ENCODE peak calls at places on chromosome 10, in five cellular contexts. F, D, Z, C and A are unnamed samples.
A peak's percentile ranks its signal among the peaks of the same experiment; 100 is the strongest.

GRCh38 chr10:132130286-132131265 is 56.2 kb upstream of the DPYSL4 start:
- DNase-seq in F (no peak), D (no peak), Z (no peak), C (no peak), A (no peak)

GRCh38 chr10:22617516-22617915 is 96.9 kb downstream of the PIP4K2A start:
- DNase-seq in F (no peak), D (no peak), Z (no peak), C (no peak), A (no peak)

GRCh38 chr10:43190775-43191174 is 52.5 kb downstream of the CSGALNACT2 start:
- DNase-seq in F (no peak), D (no peak), Z (peak; percentile 54), C (no peak), A (no peak)

GRCh38 chr10:69407621-69408301 is 9.0 kb downstream of the TACR2 start:
- DNase-seq in F (no peak), D (peak; percentile 37), Z (no peak), C (no peak), A (no peak)

GRCh38 chr10:111707066-111707465 is 476.5 kb downstream of the GPAM start:
- DNase-seq in F (peak; percentile 31), D (no peak), Z (peak; percentile 78), C (no peak), A (no peak)

GRCh38 chr10:32646535-32646934 is 200.6 kb downstream of the CCDC7 start:
- DNase-seq in F (no peak), D (no peak), Z (no peak), C (no peak), A (no peak)

GRCh38 chr10:129364949-129365348 is 102.1 kb upstream of the MGMT start:
- DNase-seq in F (no peak), D (no peak), Z (no peak), C (no peak), A (no peak)

GRCh38 chr10:67818323-67818722 is 19.7 kb downstream of the DNAJC12 start:
- DNase-seq in F (no peak), D (no peak), Z (peak; percentile 74), C (no peak), A (no peak)

GRCh38 chr10:112793197-112793921 is 156.7 kb upstream of the TCF7L2 start:
- DNase-seq in F (no peak), D (no peak), Z (peak; percentile 50), C (no peak), A (peak; percentile 64)

GRCh38 chr10:77801474-77802238 is 124.9 kb downstream of the DLG5 start:
- DNase-seq in F (no peak), D (no peak), Z (peak; percentile 76), C (no peak), A (no peak)

GRCh38 chr10:71685554-71686202 is 33.9 kb downstream of the C10orf105 start:
- DNase-seq in F (no peak), D (peak; percentile 55), Z (no peak), C (no peak), A (no peak)

GRCh38 chr10:71683301-71683700 is 36.3 kb downstream of the C10orf105 start:
- DNase-seq in F (no peak), D (peak; percentile 61), Z (no peak), C (no peak), A (no peak)

GRCh38 chr10:71681977-71682376 is 37.6 kb downstream of the C10orf105 start:
- DNase-seq in F (no peak), D (no peak), Z (no peak), C (no peak), A (no peak)

GRCh38 chr10:71687077-71687476 is 32.5 kb downstream of the C10orf105 start:
- DNase-seq in F (no peak), D (no peak), Z (no peak), C (no peak), A (no peak)

GRCh38 chr10:71684356-71685173 is 35.0 kb downstream of the C10orf105 start:
- DNase-seq in F (no peak), D (peak; percentile 58), Z (no peak), C (no peak), A (peak; percentile 34)
- TF ChIP-seq CTCF in F (no peak), D (peak; percentile 33), Z (no peak), C (no peak), A (peak; percentile 21)

GRCh38 chr10:58393317-58393716 is 8.1 kb downstream of the TFAM start:
- DNase-seq in F (no peak), D (no peak), Z (peak; percentile 28), C (no peak), A (no peak)
- TF ChIP-seq CTCF in F (peak; percentile 1), D (no peak), Z (no peak), C (no peak), A (no peak)

GRCh38 chr10:84160663-84161362 is 12.8 kb upstream of the GPR15LG start:
- DNase-seq in F (no peak), D (no peak), Z (no peak), C (no peak), A (no peak)
- TF ChIP-seq CTCF in F (no peak), D (no peak), Z (no peak), C (no peak), A (peak; percentile 23)

GRCh38 chr10:13414855-13415254 is 66.8 kb upstream of the SEPHS1 start:
- DNase-seq in F (no peak), D (peak; percentile 38), Z (peak; percentile 31), C (no peak), A (peak; percentile 39)
- TF ChIP-seq CTCF in F (peak; percentile 22), D (peak; percentile 41), Z (no peak), C (no peak), A (no peak)

DNA sequence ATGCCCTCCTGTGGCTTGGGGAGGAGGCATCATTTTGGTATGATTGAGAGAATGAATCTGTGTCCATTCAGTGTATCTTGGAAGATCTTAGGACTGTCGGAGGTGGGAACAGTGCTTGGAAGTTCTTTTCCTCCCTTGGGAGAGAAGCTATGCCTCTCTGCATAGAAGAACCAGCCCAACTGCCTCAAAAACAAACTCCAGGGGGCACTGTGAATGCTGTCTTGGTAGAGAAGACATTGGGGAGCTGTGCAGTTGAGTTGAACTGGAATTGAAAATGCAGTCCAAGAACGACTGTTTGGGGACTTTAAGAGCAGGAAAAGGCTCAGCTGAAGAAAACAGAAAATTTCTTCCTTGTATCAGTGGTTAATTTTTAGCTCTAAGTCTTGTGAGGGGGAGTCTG is 4.9 kb upstream of the GJD4 start:
- DNase-seq in F (no peak), D (no peak), Z (peak; percentile 23), C (no peak), A (no peak)
- TF ChIP-seq CTCF in F (peak; percentile 8), D (peak; percentile 22), Z (peak; percentile 32), C (no peak), A (no peak)

GRCh38 chr10:85548038-85548437 is 818.6 kb downstream of the GRID1 start:
- DNase-seq in F (no peak), D (peak; percentile 62), Z (peak; percentile 7), C (no peak), A (peak; percentile 32)
- TF ChIP-seq CTCF in F (peak; percentile 23), D (peak; percentile 51), Z (no peak), C (peak; percentile 11), A (peak; percentile 29)

GRCh38 chr10:75234683-75235374 is 928 bp downstream of the COMTD1 start:
- DNase-seq in F (no peak), D (peak; percentile 33), Z (no peak), C (no peak), A (peak; percentile 69)
- TF ChIP-seq CTCF in F (no peak), D (peak; percentile 19), Z (no peak), C (no peak), A (no peak)

GRCh38 chr10:86665218-86665607 is 3.1 kb upstream of the LDB3 start:
- DNase-seq in F (no peak), D (no peak), Z (no peak), C (no peak), A (no peak)
- TF ChIP-seq CTCF in F (no peak), D (no peak), Z (no peak), C (no peak), A (no peak)

DNA sequence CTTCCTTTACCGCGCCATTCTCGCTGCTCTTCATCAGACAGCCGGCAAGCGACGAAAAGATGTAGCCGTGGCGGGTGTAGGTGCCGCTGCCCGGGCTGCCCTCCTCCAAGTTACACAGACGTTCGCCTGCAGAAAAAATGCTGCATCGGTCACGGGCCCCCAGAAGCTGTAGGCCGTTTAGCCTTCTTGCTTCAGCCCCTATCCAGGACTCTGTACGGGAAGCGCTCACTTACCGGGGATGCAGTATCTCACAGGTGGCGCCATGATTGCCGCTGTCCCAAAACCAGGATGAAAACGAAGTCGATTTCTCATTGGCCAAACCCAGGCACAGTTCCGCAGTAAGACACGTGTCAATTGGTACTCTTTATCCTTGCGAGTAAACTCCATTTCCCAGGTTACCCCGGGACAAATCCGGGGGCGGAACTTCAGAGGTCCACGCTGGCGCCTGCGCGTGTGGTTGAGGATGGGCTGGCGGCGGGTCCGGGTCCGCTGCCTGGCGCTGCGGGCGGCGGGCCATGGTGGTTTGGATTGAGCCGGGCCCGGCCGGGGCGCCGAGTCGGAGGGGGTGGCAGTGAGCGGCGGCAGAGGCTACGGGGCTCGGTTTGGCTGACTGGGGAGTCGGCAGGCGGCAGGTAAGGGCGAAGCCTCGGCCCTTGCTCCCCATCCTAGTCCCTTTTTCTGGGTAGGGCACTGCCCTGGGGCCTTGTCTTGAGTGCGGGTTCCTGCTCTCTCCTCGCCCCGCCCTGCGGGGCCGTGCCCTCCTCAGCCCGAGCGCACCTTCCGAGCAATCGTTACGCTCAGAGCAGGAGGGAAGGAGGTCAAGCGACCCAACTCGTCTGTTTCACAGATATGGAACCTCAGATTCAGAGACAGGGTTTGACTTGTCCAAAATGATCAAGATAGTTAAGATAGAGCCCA is at the start of the genes EXOSC1 and ZDHHC16:
- DNase-seq in F (peak; percentile 84), D (peak; percentile 95), Z (peak; percentile 97), C (peak; percentile 91), A (peak; percentile 93)
- TF ChIP-seq CTCF in F (no peak), D (no peak), Z (no peak), C (peak; percentile 38), A (no peak)

GRCh38 chr10:123141791-123142700 is 5.9 kb upstream of the HMX2 start:
- DNase-seq in F (no peak), D (no peak), Z (no peak), C (no peak), A (no peak)

GRCh38 chr10:123139165-123139520 is 3.4 kb downstream of the HMX3 start:
- DNase-seq in F (no peak), D (no peak), Z (no peak), C (no peak), A (no peak)

GRCh38 chr10:123140983-123141390 is 5.2 kb downstream of the HMX3 start:
- DNase-seq in F (no peak), D (no peak), Z (no peak), C (no peak), A (no peak)

GRCh38 chr10:123139521-123140163 is 3.9 kb downstream of the HMX3 start:
- DNase-seq in F (no peak), D (peak; percentile 26), Z (peak; percentile 10), C (no peak), A (peak; percentile 42)

DNA sequence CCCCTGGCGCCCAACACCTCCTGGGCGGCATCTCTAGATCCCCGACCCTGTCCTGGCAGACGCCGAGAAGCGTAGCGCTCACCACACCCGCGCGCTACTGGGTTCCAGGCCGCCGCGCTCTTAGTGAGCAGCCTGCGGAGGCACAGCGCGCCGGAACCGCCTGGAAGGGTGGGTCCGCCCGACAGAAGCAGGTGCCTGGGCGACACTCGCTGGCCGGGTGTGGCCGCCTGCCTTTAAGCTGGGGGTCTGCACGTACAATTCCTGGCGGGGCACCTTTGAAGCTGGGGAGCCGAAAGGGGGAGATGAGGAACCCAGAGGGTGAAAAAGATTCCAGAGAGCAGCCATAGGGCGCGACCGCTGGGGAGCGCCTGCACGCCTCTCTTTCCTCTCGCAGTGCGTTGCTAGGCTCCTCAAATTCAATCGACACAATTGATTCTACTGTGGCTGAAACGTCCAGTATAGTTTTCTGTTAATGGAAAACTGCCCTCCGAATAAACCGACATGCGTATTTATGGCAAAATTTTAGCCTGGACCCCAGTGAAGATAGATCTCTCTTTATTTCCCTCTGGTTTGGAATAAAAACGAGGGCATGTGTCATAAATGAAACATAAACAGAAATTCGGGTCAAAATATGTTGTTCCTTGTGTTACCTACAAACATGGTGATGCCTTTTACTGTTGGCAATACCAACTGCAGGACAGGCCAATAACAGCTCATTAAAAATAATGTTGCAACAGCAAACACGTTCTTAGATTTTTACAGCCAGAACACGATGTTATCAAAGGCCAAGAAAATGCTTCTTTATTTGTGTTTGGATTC is 4.6 kb downstream of the HMX3 start:
- DNase-seq in F (no peak), D (no peak), Z (no peak), C (no peak), A (no peak)
- TF ChIP-seq CTCF in F (no peak), D (peak; percentile 53), Z (no peak), C (no peak), A (no peak)